ENCODE peak calls at places on chromosomes 4 and X, in four cellular contexts. C is body of pancreas, F is heart left ventricle, I is IMR-90. Z is an unnamed sample. For H3K27me3, the result is how much of the 10 kb centered on the place peaks cover.

GRCh38 chr4:143375326-143376073 is 38.8 kb downstream of the GAB1 start:
- DNase-seq in C (peak), F (peak), I (no peak), Z (peak)

GRCh38 chr4:182918791-182919302 is 1.7 kb upstream of the DCTD start:
- DNase-seq in F (no peak), C (no peak), I (no peak), Z (no peak)

GRCh38 chrX:46757593-46757992 is 1.3 kb downstream of the SLC9A7 start:
- DNase-seq in F (no peak), C (no peak), I (peak), Z (no peak)

GRCh38 chrX:1316527-1316926 is 20.1 kb upstream of the IL3RA start:
- DNase-seq in I (no peak), C (peak), F (peak), Z (peak)

GRCh38 chr4:6180841-6181631 is 19.3 kb downstream of the JAKMIP1 start:
- DNase-seq in F (no peak), C (peak), I (no peak), Z (no peak)

GRCh38 chr4:144967161-144967560 is 130.8 kb downstream of the ANAPC10 start:
- DNase-seq in F (no peak), I (no peak), C (no peak), Z (no peak)

GRCh38 chr4:8855781-8856245 is 15.8 kb downstream of the HMX1 start:
- DNase-seq in C (no peak), I (no peak), F (no peak), Z (no peak)

GRCh38 chr4:53956053-53956452 is 108.4 kb downstream of the CHIC2 start:
- DNase-seq in F (no peak), C (no peak), I (no peak), Z (no peak)

GRCh38 chr4:186624951-186625350 is 69.6 kb upstream of the MTNR1A start:
- DNase-seq in C (no peak), I (peak), F (no peak), Z (no peak)

GRCh38 chrX:24081661-24082154 is 27.0 kb downstream of the EIF2S3 start:
- DNase-seq in F (peak), I (peak), C (peak), Z (peak)

GRCh38 chr4:38723114-38723513 is 59.1 kb downstream of the KLF3 start:
- DNase-seq in I (no peak), F (no peak), C (no peak), Z (no peak)

GRCh38 chrX:150517303-150517896 is 51.0 kb upstream of the MTM1 start:
- DNase-seq in F (no peak), I (peak), C (no peak), Z (peak)

GRCh38 chrX:68978211-68978780 is 149.5 kb downstream of the EFNB1 start:
- DNase-seq in I (peak), F (peak), C (peak), Z (no peak)

GRCh38 chr4:43402393-43402792 is 509.9 kb downstream of the GRXCR1 start:
- DNase-seq in F (no peak), C (no peak), I (no peak), Z (no peak)

GRCh38 chrX:111555559-111555958 is 44.1 kb downstream of the SERTM2 start:
- DNase-seq in I (no peak), C (no peak), F (no peak), Z (no peak)

GRCh38 chr4:57151481-57151880 is 41.3 kb upstream of the IGFBP7 start:
- DNase-seq in C (no peak), I (no peak), F (no peak), Z (no peak)

GRCh38 chrX:19194285-19195242 is 72.3 kb upstream of the ADGRG2 start:
- DNase-seq in C (no peak), I (no peak), F (no peak), Z (no peak)

GRCh38 chrX:68375803-68376202 is 57.5 kb downstream of the OPHN1 start:
- DNase-seq in I (peak), C (no peak), F (no peak), Z (no peak)

GRCh38 chrX:123803331-123803983 is 56.4 kb upstream of the XIAP start:
- DNase-seq in F (peak), C (peak), I (peak), Z (no peak)

GRCh38 chr4:78627966-78628678 is 76.6 kb downstream of the ANXA3 start:
- DNase-seq in I (no peak), C (no peak), F (no peak), Z (no peak)

GRCh38 chr4:128386761-128387599 is 99.4 kb upstream of the PGRMC2 start:
- DNase-seq in C (peak), F (peak), I (peak), Z (no peak)

GRCh38 chr4:9600246-9600645 is 156.0 kb downstream of the DEFB131A start:
- DNase-seq in I (no peak), C (no peak), F (no peak), Z (no peak)

GRCh38 chr4:185396724-185397402 is at the start of gene ANKRD37:
- DNase-seq in C (peak), I (peak), F (peak), Z (peak)

GRCh38 chrX:136850441-136851175 is 29.9 kb downstream of the RBMX start:
- DNase-seq in F (no peak), C (peak), I (no peak), Z (no peak)

GRCh38 chr4:72468904-72469502 is 100.0 kb downstream of the ADAMTS3 start:
- DNase-seq in C (no peak), F (no peak), I (peak), Z (no peak)

GRCh38 chr4:114886761-114887160 is 226.7 kb downstream of the NDST4 start:
- DNase-seq in C (no peak), F (no peak), I (no peak), Z (no peak)

GRCh38 chr4:126395661-126396060 is 1080.9 kb downstream of the FAT4 start:
- DNase-seq in I (peak), C (no peak), F (no peak), Z (no peak)

GRCh38 chr4:174427562-174428140 is 94.6 kb downstream of the HPGD start:
- DNase-seq in I (no peak), F (no peak), C (no peak), Z (no peak)

GRCh38 chr4:124337874-124338273 is 374.7 kb downstream of the ANKRD50 start:
- DNase-seq in F (peak), C (peak), I (peak), Z (no peak)

GRCh38 chrX:41857670-41858069 is 65.7 kb downstream of the CASK start:
- DNase-seq in F (no peak), I (no peak), C (no peak), Z (no peak)

GRCh38 chrX:132292753-132293152 is 73.5 kb upstream of the RAP2C start:
- DNase-seq in I (peak), F (peak), C (peak), Z (no peak)

GRCh38 chr4:151029537-151029936 is 14.5 kb upstream of the LRBA start:
- DNase-seq in I (no peak), C (no peak), F (no peak), Z (no peak)

GRCh38 chrX:117839544-117839943 is 277.1 kb downstream of the KLHL13 start:
- DNase-seq in I (no peak), F (no peak), C (no peak), Z (no peak)

GRCh38 chr4:185424905-185425599 is 712 bp downstream of the UFSP2 start:
- DNase-seq in C (no peak), F (no peak), I (peak), Z (no peak)

GRCh38 chr4:52051615-52052474 is 741 bp downstream of the SPATA18 start:
- DNase-seq in C (peak), I (peak), F (peak), Z (peak)

GRCh38 chr4:38717604-38718003 is 53.6 kb downstream of the KLF3 start:
- DNase-seq in C (no peak), I (peak), F (no peak), Z (no peak)

GRCh38 chr4:13705521-13706035 is 78.1 kb upstream of the BOD1L1 start:
- DNase-seq in I (no peak), C (peak), F (peak), Z (no peak)
- H3K27ac ChIP-seq in I (no peak), C (peak), F (peak), Z (no peak)

GRCh38 chrX:7570432-7571009 is 272.4 kb upstream of the VCX start:
- DNase-seq in C (no peak), F (no peak), I (no peak), Z (no peak)
- H3K27me3 ChIP-seq in C (under half), F (under half), I (under half), Z (under half)

GRCh38 chrX:103236296-103236695 is 18.7 kb downstream of the TCEAL8 start:
- DNase-seq in C (no peak), F (no peak), I (no peak), Z (no peak)

GRCh38 chrX:103234869-103235268 is 20.0 kb downstream of the BEX4 start:
- DNase-seq in I (no peak), C (no peak), F (no peak), Z (no peak)

GRCh38 chrX:103233263-103233662 is 18.4 kb downstream of the BEX4 start:
- DNase-seq in I (no peak), C (no peak), F (no peak), Z (no peak)
- TF ChIP-seq POLR2A in I (no peak), C (no peak), F (no peak), Z (no peak)

DNA sequence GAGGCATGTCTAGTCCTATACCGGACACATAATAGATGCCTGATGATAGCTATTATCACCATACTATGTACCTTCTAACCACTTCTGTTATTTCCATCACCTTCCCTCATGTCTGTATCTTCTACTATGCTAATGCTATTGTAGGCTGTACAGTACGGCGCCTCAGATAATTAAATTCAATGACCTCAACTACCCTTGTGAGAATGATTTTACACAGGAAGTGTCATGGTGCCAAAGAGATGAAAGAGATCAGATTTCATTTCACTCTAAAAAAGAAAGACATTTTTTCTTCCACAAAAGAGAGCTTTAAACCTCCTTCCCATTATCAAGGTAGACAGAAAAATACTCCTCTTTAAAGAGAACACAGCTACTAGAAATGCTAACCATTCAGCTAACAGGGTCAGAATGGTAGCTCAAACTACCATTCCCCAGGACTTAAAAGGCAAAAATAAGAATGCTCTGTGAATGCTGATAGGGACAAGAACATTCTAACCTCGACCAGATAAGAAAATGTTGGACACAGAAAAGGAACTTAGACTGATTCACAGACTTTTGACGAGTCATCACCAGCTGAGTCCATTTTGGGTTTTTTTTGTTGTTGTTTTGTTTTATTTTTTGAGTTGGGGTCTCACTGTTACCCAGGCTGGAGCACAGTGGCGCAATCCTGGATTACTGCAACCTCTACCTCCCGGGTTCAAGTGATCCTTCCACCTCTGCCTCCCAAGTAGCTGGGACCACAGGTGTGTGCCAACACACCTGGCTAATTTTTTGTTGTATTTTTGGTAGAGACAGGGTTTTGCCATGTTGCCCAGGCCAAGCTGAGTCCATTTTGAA is 99.2 kb upstream of the RAPGEF2 start:
- DNase-seq in I (peak), F (no peak), C (no peak), Z (no peak)
- H3K27ac ChIP-seq in I (no peak), F (no peak), C (no peak), Z (no peak)

DNA sequence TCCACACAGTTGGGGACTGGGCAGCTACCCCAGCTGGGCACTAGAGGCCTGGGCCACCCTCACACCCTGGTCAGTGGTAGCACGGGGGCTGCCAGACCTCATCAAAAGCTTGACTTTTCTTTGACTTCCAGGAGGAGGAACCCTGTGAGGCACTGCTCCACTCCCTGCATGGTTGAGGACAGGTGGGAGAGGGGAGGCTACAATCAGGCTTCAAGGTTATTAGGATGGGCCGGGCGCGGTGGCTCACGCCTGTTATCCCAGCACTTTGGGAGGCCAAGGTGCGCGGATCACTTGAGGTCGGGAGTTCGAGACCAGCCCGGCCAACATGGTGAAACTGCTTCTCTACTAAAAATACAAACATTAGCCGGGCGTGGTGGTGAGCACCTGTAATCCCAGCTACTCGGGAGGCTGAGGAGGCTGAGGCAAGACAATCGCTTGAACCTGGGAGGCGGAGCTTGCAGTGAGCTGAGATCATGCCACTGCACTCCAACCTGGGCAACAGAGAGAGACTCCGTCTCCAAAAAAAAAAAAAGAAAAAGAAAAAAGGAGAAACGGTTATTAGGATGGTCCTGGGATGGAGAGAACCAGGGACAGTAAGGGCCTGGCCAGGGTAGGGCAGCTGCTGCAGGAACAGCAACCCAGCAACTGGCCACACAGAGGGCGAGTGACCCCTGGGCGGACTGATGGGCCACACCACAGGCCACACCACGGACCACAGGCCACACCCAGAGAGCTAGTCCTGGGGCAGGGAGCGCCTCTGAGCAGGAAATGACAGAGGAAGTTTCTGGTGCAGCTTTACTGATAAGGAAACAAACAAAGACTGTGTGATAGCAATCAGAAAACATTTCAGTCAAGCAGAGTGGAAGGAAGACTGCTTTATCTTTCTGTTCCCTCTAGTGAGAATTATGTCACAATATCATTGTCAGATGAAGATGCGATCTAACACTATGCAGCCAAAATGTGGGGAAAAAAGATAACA is 20.5 kb upstream of the OPN1LW start:
- DNase-seq in C (peak), I (no peak), F (peak), Z (peak)
- H3K27me3 ChIP-seq in C (under half), I (under half), F (under half), Z (under half)

DNA sequence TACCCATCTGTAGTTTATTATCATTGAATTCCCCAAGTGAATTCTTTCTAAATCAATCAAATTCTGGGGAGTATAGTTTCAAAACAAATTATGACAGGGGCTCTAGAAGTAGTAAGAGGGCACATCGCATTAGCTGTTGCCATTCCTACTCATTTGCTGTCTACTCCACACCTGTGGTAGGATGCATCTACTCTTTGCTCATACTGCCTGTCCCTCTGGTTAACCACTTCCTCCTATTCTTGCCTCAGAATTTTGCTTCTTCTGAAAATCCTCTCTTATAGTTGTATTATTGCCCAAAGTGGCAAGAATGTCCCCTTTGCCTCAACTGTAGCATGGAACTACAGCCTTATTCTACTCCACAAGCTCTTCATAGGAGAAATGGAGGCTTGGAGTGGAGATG is 12.7 kb upstream of the DGKK start:
- DNase-seq in I (no peak), F (no peak), C (no peak), Z (no peak)
- TF ChIP-seq POLR2A in I (no peak), F (no peak), C (no peak), Z (no peak)

DNA sequence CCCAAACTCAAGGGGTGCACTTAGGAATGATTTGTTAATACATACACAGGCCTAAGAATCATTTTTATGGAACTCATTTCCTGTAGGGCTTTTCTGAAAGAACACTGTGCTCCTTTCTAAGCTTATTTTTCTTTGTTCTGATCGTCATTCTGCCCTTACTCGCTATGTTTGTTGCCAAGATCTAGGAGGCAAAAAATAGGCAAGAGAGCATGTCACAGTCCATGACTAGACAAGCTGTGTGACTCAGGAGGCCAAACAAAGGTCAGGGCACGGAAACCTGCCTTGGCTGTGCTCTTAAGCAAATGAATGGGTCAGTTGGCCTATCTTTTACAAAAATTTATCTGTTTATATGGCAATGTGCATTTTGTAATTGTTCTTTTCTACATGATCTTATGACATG is 42.5 kb upstream of the C1GALT1C1 start:
- DNase-seq in F (peak), C (peak), I (peak), Z (no peak)
- H3K27ac ChIP-seq in F (peak), C (no peak), I (no peak), Z (no peak)

GRCh38 chrX:31227250-31227649 is 155.4 kb upstream of the FTHL17 start:
- DNase-seq in F (no peak), I (peak), C (no peak), Z (no peak)

GRCh38 chrX:31225819-31226218 is 154.0 kb upstream of the FTHL17 start:
- DNase-seq in F (no peak), C (no peak), I (no peak), Z (no peak)

GRCh38 chrX:31224321-31225012 is 152.6 kb upstream of the FTHL17 start:
- DNase-seq in F (no peak), C (no peak), I (no peak), Z (no peak)

GRCh38 chrX:31222946-31223345 is 151.1 kb upstream of the FTHL17 start:
- DNase-seq in C (no peak), F (no peak), I (no peak), Z (no peak)

DNA sequence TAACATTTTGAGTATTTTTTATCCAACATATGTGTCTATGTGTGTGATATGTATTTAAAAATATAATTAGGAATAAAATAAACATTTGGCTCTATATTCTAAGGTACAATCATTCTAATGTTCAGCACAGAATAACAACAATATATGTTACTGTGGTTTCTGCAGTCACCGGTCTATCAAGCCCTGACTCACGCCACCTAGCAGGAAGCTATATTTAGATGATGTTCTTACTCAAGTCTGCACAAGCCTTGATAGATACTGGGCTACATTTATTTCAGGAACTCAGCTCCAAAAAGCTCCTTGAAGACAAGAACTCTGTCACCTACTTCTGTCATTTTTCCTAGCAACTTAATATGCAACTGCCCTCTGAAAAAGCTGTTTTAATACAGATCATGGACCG is 152.0 kb upstream of the FTHL17 start:
- DNase-seq in F (no peak), I (peak), C (peak), Z (no peak)
- H3K27me3 ChIP-seq in F (under half), I (under half), C (under half), Z (under half)

DNA sequence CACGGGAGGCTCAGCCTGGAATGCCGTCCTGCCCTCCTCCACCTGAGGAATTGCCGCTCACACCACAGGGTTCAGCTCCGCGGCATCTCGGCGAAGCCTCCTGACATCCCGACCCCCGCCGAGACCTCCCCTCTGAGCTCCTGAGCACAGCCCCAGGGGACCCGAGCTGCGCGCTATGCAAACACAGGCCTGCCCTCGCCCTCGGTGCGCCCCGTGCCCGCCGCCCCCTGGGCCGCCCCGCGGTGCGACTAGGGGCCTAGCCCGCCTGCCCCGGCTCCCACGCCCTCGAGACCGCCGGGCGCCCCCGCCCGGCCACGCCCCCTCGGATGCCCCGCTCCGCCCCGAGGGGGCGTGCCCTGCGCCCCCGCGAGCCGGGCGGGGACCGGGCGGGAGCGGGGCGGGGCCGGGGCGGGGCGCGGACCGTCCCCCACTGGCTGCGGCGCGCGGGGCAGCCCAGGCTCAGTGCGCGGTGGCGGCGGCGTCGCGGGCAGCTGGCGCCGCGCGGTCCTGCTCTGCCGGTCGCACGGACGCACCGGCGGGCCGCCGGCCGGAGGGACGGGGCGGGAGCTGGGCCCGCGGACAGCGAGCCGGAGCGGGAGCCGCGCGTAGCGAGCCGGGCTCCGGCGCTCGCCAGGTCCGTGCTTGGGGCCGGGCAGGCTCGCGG is at the start of gene FGFR3:
- DNase-seq in I (no peak), C (peak), F (peak), Z (no peak)
- TF ChIP-seq POLR2A in I (no peak), C (peak), F (no peak), Z (no peak)

Z was measured in spleen.